ENCODE peak calls at places on chromosomes 2 and 18, in ten cellular contexts. One of them, this sample, is unnamed.

GRCh38 chr2:1965726-1966125 is 221.4 kb upstream of the PXDN start:
- DNase-seq in T-helper 1 cell: no peak
- DNase-seq in NCI-H1694: no peak
- DNase-seq in left lung: no peak
- DNase-seq in Ammon's horn: no peak
- DNase-seq in glomerular endothelial cell: no peak
- DNase-seq in aorta: no peak
- DNase-seq in GM10248: no peak
- DNase-seq in stomach: no peak
- DNase-seq in epithelial cell of esophagus: no peak
- DNase-seq in this sample: no peak

GRCh38 chr2:76867854-76868253 is 654.3 kb downstream of the LRRTM4 start:
- DNase-seq in Ammon's horn: no peak
- DNase-seq in epithelial cell of esophagus: peak
- DNase-seq in T-helper 1 cell: no peak
- DNase-seq in left lung: no peak
- DNase-seq in stomach: no peak
- DNase-seq in GM10248: no peak
- DNase-seq in aorta: no peak
- DNase-seq in NCI-H1694: no peak
- DNase-seq in glomerular endothelial cell: peak
- DNase-seq in this sample: no peak

GRCh38 chr2:12842917-12843316 is 126.2 kb downstream of the TRIB2 start:
- DNase-seq in NCI-H1694: no peak
- DNase-seq in glomerular endothelial cell: no peak
- DNase-seq in stomach: no peak
- DNase-seq in aorta: no peak
- DNase-seq in left lung: no peak
- DNase-seq in epithelial cell of esophagus: peak
- DNase-seq in T-helper 1 cell: no peak
- DNase-seq in Ammon's horn: no peak
- DNase-seq in GM10248: no peak
- DNase-seq in this sample: no peak

GRCh38 chr2:17593841-17594482 is 53.5 kb downstream of the VSNL1 start:
- DNase-seq in epithelial cell of esophagus: no peak
- DNase-seq in GM10248: no peak
- DNase-seq in aorta: no peak
- DNase-seq in glomerular endothelial cell: no peak
- DNase-seq in NCI-H1694: no peak
- DNase-seq in Ammon's horn: no peak
- DNase-seq in stomach: no peak
- DNase-seq in T-helper 1 cell: no peak
- DNase-seq in left lung: no peak
- DNase-seq in this sample: no peak

GRCh38 chr2:168316073-168316440 is 68.7 kb upstream of the STK39 start:
- DNase-seq in NCI-H1694: no peak
- DNase-seq in T-helper 1 cell: no peak
- DNase-seq in epithelial cell of esophagus: no peak
- DNase-seq in Ammon's horn: no peak
- DNase-seq in left lung: no peak
- DNase-seq in stomach: no peak
- DNase-seq in GM10248: no peak
- DNase-seq in aorta: no peak
- DNase-seq in glomerular endothelial cell: no peak
- DNase-seq in this sample: no peak

GRCh38 chr18:43634994-43635393 is 357.7 kb upstream of the SYT4 start:
- DNase-seq in Ammon's horn: no peak
- DNase-seq in T-helper 1 cell: no peak
- DNase-seq in NCI-H1694: no peak
- DNase-seq in aorta: no peak
- DNase-seq in glomerular endothelial cell: no peak
- DNase-seq in left lung: no peak
- DNase-seq in GM10248: no peak
- DNase-seq in stomach: no peak
- DNase-seq in epithelial cell of esophagus: no peak
- DNase-seq in this sample: no peak

GRCh38 chr2:96526101-96526591 is 10.4 kb upstream of the ARID5A start:
- DNase-seq in NCI-H1694: no peak
- DNase-seq in GM10248: no peak
- DNase-seq in Ammon's horn: no peak
- DNase-seq in stomach: no peak
- DNase-seq in glomerular endothelial cell: no peak
- DNase-seq in aorta: no peak
- DNase-seq in epithelial cell of esophagus: no peak
- DNase-seq in left lung: no peak
- DNase-seq in T-helper 1 cell: no peak
- DNase-seq in this sample: no peak

GRCh38 chr2:150282821-150283309 is 204.6 kb downstream of the RND3 start:
- DNase-seq in Ammon's horn: no peak
- DNase-seq in left lung: no peak
- DNase-seq in stomach: no peak
- DNase-seq in glomerular endothelial cell: no peak
- DNase-seq in GM10248: no peak
- DNase-seq in epithelial cell of esophagus: no peak
- DNase-seq in aorta: no peak
- DNase-seq in T-helper 1 cell: no peak
- DNase-seq in NCI-H1694: no peak
- DNase-seq in this sample: no peak

GRCh38 chr2:58812766-58813344 is 571.7 kb upstream of the FANCL start:
- DNase-seq in epithelial cell of esophagus: no peak
- DNase-seq in aorta: no peak
- DNase-seq in GM10248: no peak
- DNase-seq in stomach: no peak
- DNase-seq in T-helper 1 cell: no peak
- DNase-seq in glomerular endothelial cell: no peak
- DNase-seq in NCI-H1694: no peak
- DNase-seq in left lung: no peak
- DNase-seq in Ammon's horn: no peak
- DNase-seq in this sample: no peak

GRCh38 chr2:219675206-219675605 is 47.8 kb downstream of the SLC4A3 start:
- DNase-seq in NCI-H1694: no peak
- DNase-seq in glomerular endothelial cell: no peak
- DNase-seq in left lung: no peak
- DNase-seq in Ammon's horn: no peak
- DNase-seq in T-helper 1 cell: no peak
- DNase-seq in aorta: no peak
- DNase-seq in GM10248: no peak
- DNase-seq in stomach: no peak
- DNase-seq in epithelial cell of esophagus: peak
- DNase-seq in this sample: no peak

GRCh38 chr2:199458806-199459285 is 1.1 kb upstream of the SATB2 start:
- DNase-seq in NCI-H1694: no peak
- DNase-seq in glomerular endothelial cell: no peak
- DNase-seq in GM10248: peak
- DNase-seq in T-helper 1 cell: no peak
- DNase-seq in stomach: no peak
- DNase-seq in left lung: no peak
- DNase-seq in Ammon's horn: no peak
- DNase-seq in aorta: peak
- DNase-seq in epithelial cell of esophagus: no peak
- DNase-seq in this sample: no peak

GRCh38 chr2:54424555-54425163 is 31.5 kb upstream of the SPTBN1 start:
- DNase-seq in aorta: no peak
- DNase-seq in stomach: no peak
- DNase-seq in NCI-H1694: no peak
- DNase-seq in epithelial cell of esophagus: no peak
- DNase-seq in glomerular endothelial cell: no peak
- DNase-seq in GM10248: no peak
- DNase-seq in left lung: no peak
- DNase-seq in T-helper 1 cell: no peak
- DNase-seq in Ammon's horn: no peak
- DNase-seq in this sample: no peak

GRCh38 chr18:51030537-51031258 is 685 bp downstream of the SMAD4 start:
- DNase-seq in T-helper 1 cell: peak
- DNase-seq in Ammon's horn: peak
- DNase-seq in left lung: peak
- DNase-seq in NCI-H1694: peak
- DNase-seq in stomach: peak
- DNase-seq in GM10248: peak
- DNase-seq in aorta: peak
- DNase-seq in epithelial cell of esophagus: peak
- DNase-seq in glomerular endothelial cell: no peak
- DNase-seq in this sample: peak

GRCh38 chr2:230660294-230661060 is 52.2 kb upstream of the CAB39 start:
- DNase-seq in T-helper 1 cell: peak
- DNase-seq in stomach: peak
- DNase-seq in glomerular endothelial cell: no peak
- DNase-seq in aorta: peak
- DNase-seq in Ammon's horn: peak
- DNase-seq in left lung: peak
- DNase-seq in epithelial cell of esophagus: no peak
- DNase-seq in NCI-H1694: no peak
- DNase-seq in GM10248: no peak
- DNase-seq in this sample: no peak

GRCh38 chr2:6077585-6077984 is 385.4 kb downstream of the SOX11 start:
- DNase-seq in left lung: no peak
- DNase-seq in T-helper 1 cell: no peak
- DNase-seq in glomerular endothelial cell: no peak
- DNase-seq in stomach: no peak
- DNase-seq in Ammon's horn: no peak
- DNase-seq in NCI-H1694: no peak
- DNase-seq in epithelial cell of esophagus: no peak
- DNase-seq in aorta: no peak
- DNase-seq in GM10248: no peak
- DNase-seq in this sample: no peak

GRCh38 chr2:20203521-20204225 is 21.3 kb downstream of the SDC1 start:
- DNase-seq in T-helper 1 cell: no peak
- DNase-seq in stomach: no peak
- DNase-seq in epithelial cell of esophagus: no peak
- DNase-seq in left lung: no peak
- DNase-seq in Ammon's horn: no peak
- DNase-seq in GM10248: no peak
- DNase-seq in aorta: no peak
- DNase-seq in NCI-H1694: no peak
- DNase-seq in glomerular endothelial cell: no peak
- DNase-seq in this sample: no peak

GRCh38 chr18:51234117-51235010 is 36.9 kb upstream of the MEX3C start:
- DNase-seq in epithelial cell of esophagus: peak
- DNase-seq in Ammon's horn: no peak
- DNase-seq in aorta: no peak
- DNase-seq in glomerular endothelial cell: no peak
- DNase-seq in NCI-H1694: no peak
- DNase-seq in T-helper 1 cell: no peak
- DNase-seq in GM10248: no peak
- DNase-seq in stomach: no peak
- DNase-seq in left lung: no peak
- DNase-seq in this sample: no peak

GRCh38 chr2:235616846-235617245 is 123.0 kb downstream of the AGAP1 start:
- DNase-seq in aorta: no peak
- DNase-seq in Ammon's horn: no peak
- DNase-seq in stomach: no peak
- DNase-seq in glomerular endothelial cell: no peak
- DNase-seq in NCI-H1694: no peak
- DNase-seq in left lung: no peak
- DNase-seq in GM10248: no peak
- DNase-seq in epithelial cell of esophagus: no peak
- DNase-seq in T-helper 1 cell: no peak
- DNase-seq in this sample: no peak

GRCh38 chr18:78246041-78246440 is 733.6 kb upstream of the SALL3 start:
- DNase-seq in GM10248: no peak
- DNase-seq in aorta: no peak
- DNase-seq in T-helper 1 cell: no peak
- DNase-seq in epithelial cell of esophagus: no peak
- DNase-seq in Ammon's horn: peak
- DNase-seq in NCI-H1694: no peak
- DNase-seq in left lung: no peak
- DNase-seq in stomach: no peak
- DNase-seq in glomerular endothelial cell: no peak
- DNase-seq in this sample: no peak

GRCh38 chr18:23135679-23136325 is 517 bp downstream of the CABLES1 start:
- DNase-seq in NCI-H1694: no peak
- DNase-seq in T-helper 1 cell: no peak
- DNase-seq in glomerular endothelial cell: no peak
- DNase-seq in stomach: peak
- DNase-seq in GM10248: peak
- DNase-seq in Ammon's horn: no peak
- DNase-seq in epithelial cell of esophagus: peak
- DNase-seq in left lung: no peak
- DNase-seq in aorta: peak
- DNase-seq in this sample: no peak

GRCh38 chr2:220394433-220394832 is 767.0 kb downstream of the SLC4A3 start:
- DNase-seq in Ammon's horn: peak
- DNase-seq in GM10248: no peak
- DNase-seq in T-helper 1 cell: no peak
- DNase-seq in stomach: no peak
- DNase-seq in glomerular endothelial cell: no peak
- DNase-seq in epithelial cell of esophagus: peak
- DNase-seq in NCI-H1694: peak
- DNase-seq in aorta: peak
- DNase-seq in left lung: no peak
- DNase-seq in this sample: no peak

GRCh38 chr18:66874812-66875474 is 271.1 kb upstream of the CDH19 start:
- DNase-seq in left lung: no peak
- DNase-seq in NCI-H1694: no peak
- DNase-seq in Ammon's horn: no peak
- DNase-seq in stomach: no peak
- DNase-seq in T-helper 1 cell: no peak
- DNase-seq in glomerular endothelial cell: no peak
- DNase-seq in GM10248: no peak
- DNase-seq in epithelial cell of esophagus: peak
- DNase-seq in aorta: no peak
- DNase-seq in this sample: no peak

GRCh38 chr2:119181391-119181790 is 22.8 kb upstream of the C1QL2 start:
- DNase-seq in NCI-H1694: no peak
- DNase-seq in left lung: no peak
- DNase-seq in Ammon's horn: no peak
- DNase-seq in stomach: no peak
- DNase-seq in glomerular endothelial cell: no peak
- DNase-seq in GM10248: no peak
- DNase-seq in T-helper 1 cell: no peak
- DNase-seq in aorta: no peak
- DNase-seq in epithelial cell of esophagus: no peak
- DNase-seq in this sample: no peak

GRCh38 chr2:146317959-146318358 is 1526.9 kb upstream of the ACVR2A start:
- DNase-seq in left lung: no peak
- DNase-seq in stomach: no peak
- DNase-seq in NCI-H1694: no peak
- DNase-seq in GM10248: no peak
- DNase-seq in epithelial cell of esophagus: peak
- DNase-seq in Ammon's horn: no peak
- DNase-seq in aorta: no peak
- DNase-seq in T-helper 1 cell: no peak
- DNase-seq in glomerular endothelial cell: no peak
- DNase-seq in this sample: no peak

GRCh38 chr2:174117951-174118930 is 130.1 kb downstream of the OLA1 start:
- DNase-seq in glomerular endothelial cell: no peak
- DNase-seq in Ammon's horn: no peak
- DNase-seq in NCI-H1694: peak
- DNase-seq in stomach: no peak
- DNase-seq in aorta: no peak
- DNase-seq in T-helper 1 cell: no peak
- DNase-seq in epithelial cell of esophagus: peak
- DNase-seq in GM10248: no peak
- DNase-seq in left lung: no peak
- DNase-seq in this sample: no peak

GRCh38 chr2:120546077-120546864 is 189.4 kb upstream of the GLI2 start:
- DNase-seq in T-helper 1 cell: no peak
- DNase-seq in epithelial cell of esophagus: peak
- DNase-seq in GM10248: no peak
- DNase-seq in aorta: peak
- DNase-seq in left lung: no peak
- DNase-seq in NCI-H1694: no peak
- DNase-seq in stomach: no peak
- DNase-seq in glomerular endothelial cell: no peak
- DNase-seq in Ammon's horn: no peak
- DNase-seq in this sample: no peak

This sample was measured in activated T-helper 9 cell treated with anti-CD3 and anti-CD28 coated beads, Interleukin-2, amount 50 U/mL, for 16 hours.